ENCODE peak calls at places on chromosomes 2 and 18, in five cellular contexts. M is thoracic aorta, T is AG04450, O is vagina, P is bronchial epithelial cell. H is an unnamed sample. For H3K27me3, the result is how much of the 10 kb centered on the place peaks cover.

GRCh38 chr2:72204156-72204781 is 56.6 kb upstream of the CYP26B1 start:
- DNase-seq in T (no peak), O (no peak), M (no peak), P (no peak), H (no peak)

GRCh38 chr2:64730551-64731305 is 77.0 kb upstream of the SERTAD2 start:
- DNase-seq in O (peak), T (peak), P (peak), M (peak), H (peak)

GRCh38 chr2:21288299-21288698 is 164.5 kb downstream of the TDRD15 start:
- DNase-seq in P (no peak), T (no peak), O (no peak), M (no peak), H (no peak)

GRCh38 chr2:112706170-112706664 is 14.6 kb upstream of the NT5DC4 start:
- DNase-seq in M (no peak), T (no peak), P (peak), O (no peak), H (no peak)

GRCh38 chr18:79577451-79578395 is 101.9 kb upstream of the CTDP1 start:
- DNase-seq in T (no peak), O (no peak), P (no peak), M (no peak), H (no peak)

GRCh38 chr2:72669121-72669520 is 156.7 kb downstream of the EXOC6B start:
- DNase-seq in M (no peak), P (peak), O (no peak), T (peak), H (no peak)

GRCh38 chr2:43319541-43319940 is 93.1 kb upstream of the ZFP36L2 start:
- DNase-seq in T (no peak), P (no peak), M (no peak), O (no peak), H (no peak)

GRCh38 chr18:52451252-52451651 is 111.3 kb downstream of the DCC start:
- DNase-seq in O (no peak), P (no peak), M (no peak), T (no peak), H (no peak)

GRCh38 chr2:15668611-15669305 is 77.1 kb downstream of the DDX1 start:
- DNase-seq in M (no peak), O (no peak), P (peak), T (peak), H (no peak)

GRCh38 chr18:24176727-24177416 is 38.0 kb downstream of the CABYR start:
- DNase-seq in T (peak), O (no peak), P (peak), M (no peak), H (peak)

GRCh38 chr2:218839430-218839829 is 7.8 kb upstream of the PRKAG3 start:
- DNase-seq in P (peak), O (no peak), M (no peak), T (no peak), H (no peak)

GRCh38 chr2:209525834-209526281 is 102.0 kb downstream of the MAP2 start:
- DNase-seq in P (peak), M (no peak), O (no peak), T (peak), H (no peak)

GRCh38 chr2:56749152-56749752 is 565.5 kb downstream of the CCDC85A start:
- DNase-seq in O (no peak), T (no peak), M (no peak), P (peak), H (no peak)

GRCh38 chr2:142321706-142322280 is 191.0 kb upstream of the LRP1B start:
- DNase-seq in P (peak), O (no peak), T (no peak), M (no peak), H (no peak)

GRCh38 chr2:156892449-156893335 is 364.8 kb upstream of the GALNT5 start:
- DNase-seq in P (peak), T (no peak), M (no peak), O (no peak), H (no peak)

GRCh38 chr2:178723786-178724346 is 83.4 kb downstream of the TTN start:
- DNase-seq in O (no peak), P (no peak), T (no peak), M (no peak), H (no peak)
- H3K27me3 ChIP-seq in O (under half), P (under half), T (under half), M (under half), H (under half)

GRCh38 chr2:47521666-47522285 is 118.8 kb downstream of the MSH2 start:
- DNase-seq in P (no peak), O (no peak), T (no peak), M (no peak), H (no peak)
- H3K4me3 ChIP-seq in P (peak), O (peak), T (peak), M (peak), H (peak)

GRCh38 chr18:460791-461190 is 39.7 kb downstream of the COLEC12 start:
- DNase-seq in M (no peak), T (no peak), O (no peak), P (no peak), H (no peak)

GRCh38 chr18:460302-460701 is 40.2 kb downstream of the COLEC12 start:
- DNase-seq in P (no peak), T (no peak), O (no peak), M (no peak), H (no peak)

GRCh38 chr18:463442-464310 is 36.8 kb downstream of the COLEC12 start:
- DNase-seq in P (no peak), O (no peak), T (no peak), M (no peak), H (no peak)

GRCh38 chr18:459801-460200 is 40.7 kb downstream of the COLEC12 start:
- DNase-seq in T (no peak), O (no peak), M (no peak), P (no peak), H (no peak)

DNA sequence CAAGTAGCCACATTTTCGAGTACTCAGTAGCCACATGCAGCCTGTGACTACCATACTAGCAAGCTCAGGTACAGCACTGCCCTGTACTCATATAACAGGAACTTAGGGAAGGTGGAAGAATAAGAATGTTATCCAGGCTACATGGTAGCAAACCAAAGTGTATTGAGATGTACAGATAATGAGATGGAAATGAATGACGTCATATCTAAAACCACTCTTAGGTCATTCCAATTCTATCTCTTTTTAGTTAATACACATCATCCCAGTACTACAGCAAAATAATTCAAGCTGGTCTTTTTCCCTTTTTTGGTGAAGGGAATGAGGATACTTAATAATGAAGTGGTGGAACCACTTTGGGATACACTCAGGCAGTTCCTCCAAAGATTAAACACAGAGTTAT is 38.7 kb downstream of the COLEC12 start:
- DNase-seq in M (no peak), T (no peak), O (no peak), P (no peak), H (no peak)
- H3K27me3 ChIP-seq in M (under half), T (under half), O (under half), P (under half), H (under half)

GRCh38 chr2:197357986-197358385 is 47.4 kb upstream of the ANKRD44 start:
- DNase-seq in P (no peak), T (no peak), O (no peak), M (no peak), H (no peak)

GRCh38 chr2:197353393-197354168 is 43.0 kb upstream of the ANKRD44 start:
- DNase-seq in P (no peak), M (no peak), O (no peak), T (no peak), H (no peak)

GRCh38 chr2:197356136-197356535 is 45.6 kb upstream of the ANKRD44 start:
- DNase-seq in T (no peak), O (no peak), P (no peak), M (no peak), H (no peak)

GRCh38 chr2:197349699-197350098 is 39.1 kb upstream of the ANKRD44 start:
- DNase-seq in O (no peak), T (no peak), P (no peak), M (no peak), H (no peak)

DNA sequence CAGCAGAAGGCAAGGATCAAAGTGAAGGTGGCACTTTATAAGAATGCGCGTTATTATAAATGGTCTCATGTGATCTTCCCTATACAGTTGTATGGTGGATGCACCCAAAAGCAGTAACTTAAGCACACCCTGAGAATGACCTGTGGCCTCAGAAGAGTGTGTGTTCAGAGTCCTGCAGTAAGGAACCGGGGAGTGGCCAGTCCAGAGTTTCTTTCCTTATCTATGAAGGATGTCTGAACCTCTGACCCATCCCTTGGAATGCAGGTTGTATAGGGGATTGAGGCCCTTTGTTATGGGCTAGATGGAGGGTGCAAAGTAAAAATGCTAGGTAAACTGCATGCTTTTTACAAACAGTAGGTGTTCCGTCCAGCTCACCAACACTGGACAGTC is 43.6 kb upstream of the ANKRD44 start:
- DNase-seq in O (no peak), M (no peak), P (no peak), T (no peak), H (no peak)
- H3K4me3 ChIP-seq in O (no peak), M (no peak), P (no peak), T (no peak), H (no peak)